ENCODE peak calls at places on chromosome 22, in eight cellular contexts. One of them, this sample, is unnamed.
A peak's percentile ranks its signal among the peaks of the same experiment; 100 is the strongest.

GRCh38 chr22:49087163-49087562 is 740.5 kb downstream of the BRD1 start:
- DNase-seq in upper lobe of right lung: peak; percentile 21
- DNase-seq in Caki2: no peak
- DNase-seq in aorta: peak; percentile 43
- DNase-seq in nephron progenitor cell: no peak
- DNase-seq in head of caudate nucleus: no peak
- DNase-seq in activated naive CD4-positive, alpha-beta T cell: no peak
- DNase-seq in ecto neural progenitor cell: no peak
- DNase-seq in this sample: no peak

GRCh38 chr22:46795845-46796565 is 33.6 kb downstream of the TBC1D22A start:
- DNase-seq in aorta: no peak
- DNase-seq in Caki2: no peak
- DNase-seq in head of caudate nucleus: no peak
- DNase-seq in ecto neural progenitor cell: no peak
- DNase-seq in nephron progenitor cell: no peak
- DNase-seq in activated naive CD4-positive, alpha-beta T cell: no peak
- DNase-seq in upper lobe of right lung: no peak
- DNase-seq in this sample: no peak

GRCh38 chr22:35357883-35358621 is 22.8 kb upstream of the HMOX1 start:
- DNase-seq in nephron progenitor cell: no peak
- DNase-seq in ecto neural progenitor cell: no peak
- DNase-seq in head of caudate nucleus: no peak
- DNase-seq in upper lobe of right lung: no peak
- DNase-seq in activated naive CD4-positive, alpha-beta T cell: no peak
- DNase-seq in aorta: peak; percentile 12
- DNase-seq in Caki2: peak; percentile 72
- DNase-seq in this sample: no peak

GRCh38 chr22:46007848-46008261 is 30.9 kb upstream of the WNT7B start:
- DNase-seq in ecto neural progenitor cell: no peak
- DNase-seq in activated naive CD4-positive, alpha-beta T cell: no peak
- DNase-seq in head of caudate nucleus: no peak
- DNase-seq in aorta: peak; percentile 91
- DNase-seq in upper lobe of right lung: peak; percentile 80
- DNase-seq in Caki2: no peak
- DNase-seq in nephron progenitor cell: no peak
- DNase-seq in this sample: no peak

GRCh38 chr22:24146791-24147353 is 34.4 kb upstream of the SUSD2 start:
- DNase-seq in Caki2: peak; percentile 47
- DNase-seq in activated naive CD4-positive, alpha-beta T cell: no peak
- DNase-seq in upper lobe of right lung: no peak
- DNase-seq in aorta: peak; percentile 74
- DNase-seq in head of caudate nucleus: no peak
- DNase-seq in ecto neural progenitor cell: no peak
- DNase-seq in nephron progenitor cell: no peak
- DNase-seq in this sample: no peak

GRCh38 chr22:31206896-31207687 is 5.0 kb upstream of the LIMK2 start:
- DNase-seq in aorta: no peak
- DNase-seq in nephron progenitor cell: no peak
- DNase-seq in activated naive CD4-positive, alpha-beta T cell: no peak
- DNase-seq in upper lobe of right lung: peak; percentile 87
- DNase-seq in Caki2: no peak
- DNase-seq in head of caudate nucleus: no peak
- DNase-seq in ecto neural progenitor cell: no peak
- DNase-seq in this sample: no peak

GRCh38 chr22:37377927-37378326 is 49.4 kb downstream of the ELFN2 start:
- DNase-seq in upper lobe of right lung: no peak
- DNase-seq in aorta: no peak
- DNase-seq in nephron progenitor cell: no peak
- DNase-seq in head of caudate nucleus: peak; percentile 63
- DNase-seq in ecto neural progenitor cell: no peak
- DNase-seq in activated naive CD4-positive, alpha-beta T cell: no peak
- DNase-seq in Caki2: no peak
- DNase-seq in this sample: no peak

GRCh38 chr22:22942511-22943329 is 55.1 kb downstream of the IGLL5 start:
- DNase-seq in head of caudate nucleus: peak; percentile 82
- DNase-seq in upper lobe of right lung: peak; percentile 67
- DNase-seq in Caki2: peak; percentile 19
- DNase-seq in nephron progenitor cell: peak; percentile 88
- DNase-seq in activated naive CD4-positive, alpha-beta T cell: peak; percentile 49
- DNase-seq in aorta: peak; percentile 63
- DNase-seq in ecto neural progenitor cell: peak; percentile 87
- DNase-seq in this sample: peak; percentile 24

GRCh38 chr22:22848364-22848866 is 39.2 kb upstream of the IGLL5 start:
- DNase-seq in ecto neural progenitor cell: peak; percentile 77
- DNase-seq in nephron progenitor cell: peak; percentile 79
- DNase-seq in activated naive CD4-positive, alpha-beta T cell: peak; percentile 40
- DNase-seq in Caki2: peak; percentile 33
- DNase-seq in upper lobe of right lung: peak; percentile 78
- DNase-seq in aorta: peak; percentile 64
- DNase-seq in head of caudate nucleus: peak; percentile 72
- DNase-seq in this sample: peak; percentile 5

GRCh38 chr22:19057999-19058491 is 64.2 kb downstream of the DGCR2 start:
- DNase-seq in head of caudate nucleus: no peak
- DNase-seq in nephron progenitor cell: no peak
- DNase-seq in Caki2: no peak
- DNase-seq in aorta: no peak
- DNase-seq in activated naive CD4-positive, alpha-beta T cell: no peak
- DNase-seq in ecto neural progenitor cell: peak; percentile 17
- DNase-seq in upper lobe of right lung: peak; percentile 39
- DNase-seq in this sample: no peak

GRCh38 chr22:28435271-28435825 is 244.3 kb downstream of the TTC28 start:
- DNase-seq in activated naive CD4-positive, alpha-beta T cell: no peak
- DNase-seq in ecto neural progenitor cell: no peak
- DNase-seq in head of caudate nucleus: no peak
- DNase-seq in nephron progenitor cell: no peak
- DNase-seq in upper lobe of right lung: no peak
- DNase-seq in Caki2: no peak
- DNase-seq in aorta: peak; percentile 45
- DNase-seq in this sample: no peak

GRCh38 chr22:35315141-35315854 is 15.6 kb downstream of the TOM1 start:
- DNase-seq in upper lobe of right lung: peak; percentile 59
- DNase-seq in head of caudate nucleus: no peak
- DNase-seq in aorta: peak; percentile 69
- DNase-seq in ecto neural progenitor cell: no peak
- DNase-seq in nephron progenitor cell: no peak
- DNase-seq in activated naive CD4-positive, alpha-beta T cell: no peak
- DNase-seq in Caki2: no peak
- DNase-seq in this sample: no peak

GRCh38 chr22:38070250-38070921 is 13.2 kb downstream of the PICK1 start:
- DNase-seq in upper lobe of right lung: no peak
- DNase-seq in head of caudate nucleus: no peak
- DNase-seq in nephron progenitor cell: no peak
- DNase-seq in aorta: no peak
- DNase-seq in activated naive CD4-positive, alpha-beta T cell: no peak
- DNase-seq in ecto neural progenitor cell: peak; percentile 42
- DNase-seq in Caki2: no peak
- DNase-seq in this sample: no peak

GRCh38 chr22:18035740-18036139 is 11.4 kb upstream of the MICAL3 start:
- DNase-seq in ecto neural progenitor cell: no peak
- DNase-seq in upper lobe of right lung: no peak
- DNase-seq in nephron progenitor cell: no peak
- DNase-seq in head of caudate nucleus: no peak
- DNase-seq in activated naive CD4-positive, alpha-beta T cell: no peak
- DNase-seq in Caki2: peak; percentile 79
- DNase-seq in aorta: no peak
- DNase-seq in this sample: no peak

GRCh38 chr22:37425369-37425768 is 1.9 kb downstream of the ELFN2 start:
- DNase-seq in aorta: no peak
- DNase-seq in head of caudate nucleus: no peak
- DNase-seq in nephron progenitor cell: no peak
- DNase-seq in upper lobe of right lung: no peak
- DNase-seq in ecto neural progenitor cell: no peak
- DNase-seq in Caki2: no peak
- DNase-seq in activated naive CD4-positive, alpha-beta T cell: no peak
- DNase-seq in this sample: no peak

GRCh38 chr22:26669060-26669481 is 11.7 kb downstream of the MIAT start:
- DNase-seq in head of caudate nucleus: no peak
- DNase-seq in upper lobe of right lung: no peak
- DNase-seq in aorta: no peak
- DNase-seq in Caki2: peak; percentile 42
- DNase-seq in ecto neural progenitor cell: no peak
- DNase-seq in activated naive CD4-positive, alpha-beta T cell: no peak
- DNase-seq in nephron progenitor cell: peak; percentile 45
- DNase-seq in this sample: no peak

GRCh38 chr22:36383110-36383581 is 4.6 kb downstream of the MYH9 start:
- DNase-seq in aorta: no peak
- DNase-seq in Caki2: peak; percentile 82
- DNase-seq in nephron progenitor cell: no peak
- DNase-seq in ecto neural progenitor cell: no peak
- DNase-seq in head of caudate nucleus: no peak
- DNase-seq in upper lobe of right lung: no peak
- DNase-seq in activated naive CD4-positive, alpha-beta T cell: no peak
- DNase-seq in this sample: no peak

This sample was measured in anterior cingulate cortex.